ENCODE peak calls at places on chromosomes 6 and 20, in nine cellular contexts. E is CD8-positive, alpha-beta memory T cell; H is endothelial cell of umbilical vein; C is ovary; F is SJSA1; P is stomach; U is uterus; G is lower lobe of right lung; L is fibroblast of lung. N is an unnamed sample.

GRCh38 chr6:136037885-136038460 is 186.5 kb downstream of the PDE7B start:
- DNase-seq in E (no peak), H (peak; percentile 70), C (peak; percentile 59), F (no peak), P (no peak), U (peak; percentile 41), G (no peak), L (peak; percentile 81), N (no peak)

GRCh38 chr6:139291813-139292619 is at the start of gene TXLNB:
- DNase-seq in E (peak; percentile 54), H (peak; percentile 65), C (peak; percentile 91), F (peak; percentile 59), P (peak; percentile 59), U (peak; percentile 81), G (peak; percentile 82), L (peak; percentile 98), N (peak; percentile 86)

GRCh38 chr20:8389381-8390368 is 257.6 kb downstream of the PLCB1 start:
- DNase-seq in E (no peak), H (peak; percentile 61), C (no peak), F (peak; percentile 30), P (no peak), U (no peak), G (no peak), L (peak; percentile 81), N (no peak)

GRCh38 chr6:35967059-35967769 is 46.3 kb upstream of the SRPK1 start:
- DNase-seq in E (no peak), H (no peak), C (no peak), F (no peak), P (no peak), U (no peak), G (no peak), L (no peak), N (no peak)

GRCh38 chr20:42193119-42193518 is 574.9 kb upstream of the CHD6 start:
- DNase-seq in E (no peak), H (no peak), C (no peak), F (no peak), P (no peak), U (no peak), G (no peak), L (no peak), N (no peak)

GRCh38 chr6:39170860-39171259 is 55.9 kb upstream of the SAYSD1 start:
- DNase-seq in E (no peak), H (no peak), C (no peak), F (no peak), P (no peak), U (no peak), G (no peak), L (no peak), N (no peak)

GRCh38 chr6:99613398-99613704 is 6.7 kb downstream of the PRDM13 start:
- DNase-seq in E (no peak), H (no peak), C (peak; percentile 63), F (no peak), P (no peak), U (no peak), G (peak; percentile 54), L (peak; percentile 39), N (no peak)

GRCh38 chr6:108627692-108628565 is 67.2 kb downstream of the FOXO3 start:
- DNase-seq in E (no peak), H (no peak), C (no peak), F (no peak), P (no peak), U (no peak), G (no peak), L (peak; percentile 56), N (no peak)

GRCh38 chr6:24836116-24836515 is 37.4 kb upstream of the ARMH2 start:
- DNase-seq in E (no peak), H (no peak), C (no peak), F (no peak), P (no peak), U (no peak), G (no peak), L (no peak), N (no peak)

GRCh38 chr6:2895072-2895471 is 8.0 kb downstream of the SERPINB9 start:
- DNase-seq in E (no peak), H (no peak), C (no peak), F (no peak), P (no peak), U (no peak), G (no peak), L (no peak), N (no peak)

GRCh38 chr6:114282268-114282667 is 60.6 kb downstream of the HS3ST5 start:
- DNase-seq in E (no peak), H (no peak), C (no peak), F (no peak), P (no peak), U (no peak), G (no peak), L (no peak), N (no peak)

GRCh38 chr6:43284986-43285385 is 13.1 kb upstream of the SLC22A7 start:
- DNase-seq in E (no peak), H (no peak), C (no peak), F (no peak), P (no peak), U (no peak), G (no peak), L (no peak), N (no peak)

GRCh38 chr6:126180585-126180984 is 159.3 kb upstream of the CENPW start:
- DNase-seq in E (no peak), H (peak; percentile 54), C (no peak), F (peak; percentile 31), P (no peak), U (no peak), G (no peak), L (peak; percentile 86), N (no peak)

GRCh38 chr20:35821807-35822242 is 50.0 kb downstream of the PHF20 start:
- DNase-seq in E (no peak), H (no peak), C (no peak), F (peak; percentile 70), P (no peak), U (no peak), G (no peak), L (peak; percentile 52), N (no peak)

GRCh38 chr6:220736-221475 is 71.4 kb upstream of the DUSP22 start:
- DNase-seq in E (no peak), H (no peak), C (no peak), F (no peak), P (no peak), U (no peak), G (no peak), L (peak; percentile 35), N (peak; percentile 37)
- H3K4me1 ChIP-seq in E (peaks cover 14% of the 10 kb centered on the region), H (peaks cover 2% of the 10 kb centered on the region), C (no peaks in the 10 kb centered on the region), F (peaks cover 11% of the 10 kb centered on the region), P (peaks cover 8% of the 10 kb centered on the region), U (no peaks in the 10 kb centered on the region), G (peaks cover 28% of the 10 kb centered on the region), L (no peaks in the 10 kb centered on the region), N (peaks cover 4% of the 10 kb centered on the region)

DNA sequence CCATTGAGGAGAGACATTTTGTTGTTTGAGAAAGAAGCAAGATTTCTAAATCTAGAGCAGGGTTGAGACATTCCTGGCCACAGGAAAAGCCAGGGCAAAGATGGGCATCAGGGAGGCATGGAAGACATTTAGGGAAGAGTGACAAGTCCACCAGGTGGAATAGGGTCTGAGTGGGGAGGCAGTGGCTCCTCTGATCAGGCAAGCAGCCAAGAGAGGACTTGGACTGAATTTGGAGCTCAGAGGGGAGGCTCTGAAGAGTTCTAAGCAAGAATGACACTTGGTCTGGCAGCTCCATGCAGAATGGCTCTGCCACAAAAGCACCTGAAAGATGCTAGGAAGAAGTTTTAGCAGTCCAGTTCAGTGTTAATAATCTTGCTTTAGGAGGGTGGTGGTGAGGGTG is 120.8 kb downstream of the FYN start:
- DNase-seq in E (no peak), H (no peak), C (no peak), F (no peak), P (no peak), U (no peak), G (no peak), L (no peak), N (no peak)
- H3K27ac ChIP-seq in E (peak overlapping the region; percentile 44), H (no peak overlapping the region), C (no peak overlapping the region), F (no peak overlapping the region), P (no peak overlapping the region), U (no peak overlapping the region), G (no peak overlapping the region), L (no peak overlapping the region), N (no peak overlapping the region)

GRCh38 chr6:158869604-158870417 is 50.6 kb upstream of the EZR start:
- DNase-seq in E (peak; percentile 95), H (peak; percentile 83), C (peak; percentile 93), F (peak; percentile 87), P (peak; percentile 96), U (peak; percentile 79), G (peak; percentile 94), L (peak; percentile 81), N (peak; percentile 94)

GRCh38 chr6:158868122-158868480 is 48.9 kb upstream of the EZR start:
- DNase-seq in E (no peak), H (no peak), C (no peak), F (no peak), P (no peak), U (no peak), G (no peak), L (no peak), N (no peak)

GRCh38 chr6:158865769-158866168 is 46.6 kb upstream of the EZR start:
- DNase-seq in E (no peak), H (no peak), C (no peak), F (no peak), P (no peak), U (no peak), G (no peak), L (no peak), N (no peak)

GRCh38 chr6:158869010-158869603 is 49.9 kb upstream of the EZR start:
- DNase-seq in E (no peak), H (no peak), C (no peak), F (no peak), P (no peak), U (no peak), G (no peak), L (no peak), N (peak; percentile 76)

GRCh38 chr6:158867381-158868121 is 48.4 kb upstream of the EZR start:
- DNase-seq in E (no peak), H (no peak), C (no peak), F (no peak), P (peak; percentile 38), U (no peak), G (no peak), L (no peak), N (no peak)
- H3K4me1 ChIP-seq in E (peaks cover 20% of the 10 kb centered on the region), H (peaks cover 7% of the 10 kb centered on the region), C (peaks cover 1% of the 10 kb centered on the region), F (peaks cover 44% of the 10 kb centered on the region), P (peaks cover 13% of the 10 kb centered on the region), U (no peaks in the 10 kb centered on the region), G (peaks cover 4% of the 10 kb centered on the region), L (peaks cover 2% of the 10 kb centered on the region), N (peaks cover 3% of the 10 kb centered on the region)

DNA sequence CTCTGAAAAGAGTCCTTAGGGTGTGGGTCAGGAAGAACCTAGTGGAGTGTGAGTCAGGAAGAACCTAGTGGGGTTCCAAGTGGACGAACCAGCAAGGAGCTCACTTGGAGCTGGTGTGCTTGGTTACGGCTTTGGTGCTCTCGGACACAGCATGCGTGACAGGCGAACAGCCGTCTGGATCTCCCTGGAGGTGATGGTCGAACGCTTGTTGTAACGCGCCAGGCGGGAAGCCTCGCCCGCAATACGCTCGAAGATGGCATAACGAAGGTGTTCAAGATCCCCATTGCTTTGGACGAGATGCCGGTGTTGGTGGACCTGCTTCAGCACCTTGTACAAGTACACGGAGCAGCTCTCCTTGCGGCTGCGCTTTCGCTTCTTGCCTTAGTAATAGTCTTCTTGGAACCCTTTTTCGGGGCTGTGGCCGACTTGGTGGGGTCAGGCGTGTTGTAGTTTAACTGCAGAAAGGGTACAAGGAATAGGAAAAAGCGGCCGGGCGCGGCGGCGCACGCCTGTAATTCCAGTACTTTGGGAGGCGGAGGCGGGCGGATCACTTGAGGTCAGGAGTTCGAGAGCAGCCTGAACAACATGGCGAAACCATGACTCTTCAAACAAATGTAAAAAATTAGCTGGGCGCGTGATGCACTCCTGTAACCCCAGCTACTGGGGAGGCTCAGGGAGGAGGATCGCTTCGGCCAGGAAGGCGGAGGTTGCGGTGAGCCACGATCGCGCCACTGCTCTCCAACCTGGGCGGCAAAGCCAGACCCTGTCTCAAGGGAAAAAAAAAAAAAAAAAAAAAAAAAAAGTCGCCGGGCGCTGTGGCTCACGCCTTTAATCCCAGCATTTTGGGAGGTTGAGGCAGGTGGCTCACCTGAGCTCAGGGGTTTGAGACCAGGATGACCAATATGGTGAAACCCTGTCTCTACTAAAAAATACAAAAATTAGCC is 48.0 kb downstream of the OR2B2 start:
- DNase-seq in E (peak; percentile 22), H (peak; percentile 22), C (peak; percentile 50), F (no peak), P (no peak), U (peak; percentile 19), G (peak; percentile 60), L (peak; percentile 35), N (no peak)
- H3K27ac ChIP-seq in E (peak overlapping the region; percentile 83), H (peak overlapping the region; percentile 82), C (no peak overlapping the region), F (peak overlapping the region; percentile 89), P (peak overlapping the region; percentile 84), U (peak overlapping the region; percentile 16), G (peak overlapping the region; percentile 75), L (peak overlapping the region; percentile 94), N (peak overlapping the region; percentile 13)

N was measured in adrenal gland.